ENCODE peak calls at places on chromosomes 3 and 15, in five cellular contexts. K is HT1080; R is kidney epithelial cell; T is effector CD4-positive, alpha-beta T cell; C is RWPE1. S is an unnamed sample.

GRCh38 chr15:74843891-74844299 is 939 bp upstream of the ULK3 start:
- DNase-seq in C (no peak), T (no peak), K (no peak), R (no peak), S (no peak)

GRCh38 chr3:28915711-28916481 is 365.0 kb upstream of the RBMS3 start:
- DNase-seq in R (no peak), K (peak), T (no peak), C (peak), S (no peak)

GRCh38 chr3:130894130-130894872 is 417 bp downstream of the ATP2C1 start:
- DNase-seq in K (peak), R (no peak), T (peak), C (peak), S (no peak)

GRCh38 chr3:155989536-155989935 is 119.1 kb downstream of the GMPS start:
- DNase-seq in R (no peak), T (no peak), C (no peak), K (no peak), S (no peak)

GRCh38 chr3:39147711-39148115 is 5.7 kb downstream of the CSRNP1 start:
- DNase-seq in R (no peak), C (no peak), K (peak), T (no peak), S (no peak)

GRCh38 chr3:131109156-131109555 is 82.5 kb downstream of the NEK11 start:
- DNase-seq in R (no peak), K (no peak), C (no peak), T (no peak), S (no peak)

GRCh38 chr15:77507151-77507847 is 86.6 kb downstream of the HMG20A start:
- DNase-seq in R (no peak), K (peak), T (no peak), C (peak), S (peak)

GRCh38 chr3:193240850-193241706 is at the start of gene PLAAT1:
- DNase-seq in K (peak), T (no peak), R (peak), C (peak), S (no peak)

GRCh38 chr3:192819001-192819569 is 91.7 kb upstream of the FGF12 start:
- DNase-seq in K (peak), C (peak), R (peak), T (no peak), S (peak)

GRCh38 chr3:43153189-43154083 is 47.6 kb upstream of the POMGNT2 start:
- DNase-seq in K (peak), T (no peak), R (no peak), C (no peak), S (no peak)